ENCODE peak calls at places on chromosomes 5 and 9, in four cellular contexts. One of them, this sample, is unnamed.

GRCh38 chr9:101398335-101398929 is at the start of the genes MRPL50 and ZNF189:
- DNase-seq in PC-3: peak
- DNase-seq in OCI-LY7: peak
- DNase-seq in neural progenitor cell: peak
- DNase-seq in this sample: peak

GRCh38 chr9:96875460-96876142 is 21.3 kb upstream of the ZNF782 start:
- DNase-seq in PC-3: peak
- DNase-seq in neural progenitor cell: peak
- DNase-seq in OCI-LY7: peak
- DNase-seq in this sample: peak

GRCh38 chr9:134560206-134560605 is 81.4 kb upstream of the COL5A1 start:
- DNase-seq in neural progenitor cell: no peak
- DNase-seq in OCI-LY7: no peak
- DNase-seq in PC-3: no peak
- DNase-seq in this sample: no peak

GRCh38 chr9:34512131-34513078 is 10.4 kb downstream of the ENHO start:
- DNase-seq in PC-3: no peak
- DNase-seq in neural progenitor cell: no peak
- DNase-seq in OCI-LY7: no peak
- DNase-seq in this sample: no peak

GRCh38 chr5:170907758-170908157 is 45.9 kb downstream of the RANBP17 start:
- DNase-seq in OCI-LY7: no peak
- DNase-seq in PC-3: no peak
- DNase-seq in neural progenitor cell: no peak
- DNase-seq in this sample: peak

GRCh38 chr9:128494108-128494742 is 10.3 kb upstream of the GLE1 start:
- DNase-seq in OCI-LY7: no peak
- DNase-seq in neural progenitor cell: no peak
- DNase-seq in PC-3: no peak
- DNase-seq in this sample: no peak

GRCh38 chr5:2695200-2695891 is 56.1 kb downstream of the IRX2 start:
- DNase-seq in neural progenitor cell: no peak
- DNase-seq in OCI-LY7: no peak
- DNase-seq in PC-3: peak
- DNase-seq in this sample: peak

GRCh38 chr9:91833096-91833877 is 116.7 kb downstream of the ROR2 start:
- DNase-seq in OCI-LY7: no peak
- DNase-seq in PC-3: no peak
- DNase-seq in neural progenitor cell: no peak
- DNase-seq in this sample: no peak

GRCh38 chr5:55104036-55104767 is 1.8 kb downstream of the GZMA start:
- DNase-seq in PC-3: no peak
- DNase-seq in OCI-LY7: no peak
- DNase-seq in neural progenitor cell: peak
- DNase-seq in this sample: peak

GRCh38 chr5:79456890-79457583 is 56.9 kb downstream of the HOMER1 start:
- DNase-seq in PC-3: no peak
- DNase-seq in OCI-LY7: peak
- DNase-seq in neural progenitor cell: no peak
- DNase-seq in this sample: no peak

GRCh38 chr5:35761541-35761940 is 95.2 kb upstream of the IL7R start:
- DNase-seq in OCI-LY7: no peak
- DNase-seq in PC-3: no peak
- DNase-seq in neural progenitor cell: no peak
- DNase-seq in this sample: no peak

GRCh38 chr9:36237230-36237629 is 21.0 kb downstream of the GNE start:
- DNase-seq in OCI-LY7: no peak
- DNase-seq in PC-3: no peak
- DNase-seq in neural progenitor cell: no peak
- DNase-seq in this sample: no peak

GRCh38 chr9:136944094-136944518 is 432 bp downstream of the FBXW5 start:
- DNase-seq in PC-3: peak
- DNase-seq in neural progenitor cell: no peak
- DNase-seq in OCI-LY7: no peak
- DNase-seq in this sample: peak

GRCh38 chr9:68515304-68516017 is 25.2 kb downstream of the TMEM252 start:
- DNase-seq in neural progenitor cell: no peak
- DNase-seq in PC-3: peak
- DNase-seq in OCI-LY7: no peak
- DNase-seq in this sample: peak

GRCh38 chr5:34854459-34855174 is 15.7 kb downstream of the TTC23L start:
- DNase-seq in PC-3: peak
- DNase-seq in neural progenitor cell: peak
- DNase-seq in OCI-LY7: peak
- DNase-seq in this sample: peak

GRCh38 chr5:8396756-8397155 is 527.8 kb downstream of the MTRR start:
- DNase-seq in OCI-LY7: no peak
- DNase-seq in neural progenitor cell: no peak
- DNase-seq in PC-3: peak
- DNase-seq in this sample: peak

GRCh38 chr9:134373953-134374300 is 47.7 kb downstream of the RXRA start:
- DNase-seq in neural progenitor cell: no peak
- DNase-seq in PC-3: no peak
- DNase-seq in OCI-LY7: no peak
- DNase-seq in this sample: no peak

GRCh38 chr5:172188893-172189692 is 1.1 kb upstream of the STK10 start:
- DNase-seq in PC-3: no peak
- DNase-seq in neural progenitor cell: peak
- DNase-seq in OCI-LY7: no peak
- DNase-seq in this sample: no peak

GRCh38 chr9:96006296-96006890 is 130.9 kb downstream of the ERCC6L2 start:
- DNase-seq in OCI-LY7: no peak
- DNase-seq in neural progenitor cell: no peak
- DNase-seq in PC-3: no peak
- DNase-seq in this sample: no peak

GRCh38 chr5:73663860-73664240 is 37.9 kb downstream of the ARHGEF28 start:
- DNase-seq in OCI-LY7: no peak
- DNase-seq in neural progenitor cell: no peak
- DNase-seq in PC-3: no peak
- DNase-seq in this sample: no peak

GRCh38 chr5:60010328-60010727 is 116.8 kb upstream of the PDE4D start:
- DNase-seq in neural progenitor cell: no peak
- DNase-seq in PC-3: no peak
- DNase-seq in OCI-LY7: peak
- DNase-seq in this sample: no peak

GRCh38 chr5:3278643-3279042 is 317.0 kb upstream of the IRX1 start:
- DNase-seq in neural progenitor cell: no peak
- DNase-seq in OCI-LY7: no peak
- DNase-seq in PC-3: no peak
- DNase-seq in this sample: no peak

GRCh38 chr9:16192403-16193017 is 639.7 kb downstream of the CCDC171 start:
- DNase-seq in OCI-LY7: no peak
- DNase-seq in PC-3: peak
- DNase-seq in neural progenitor cell: no peak
- DNase-seq in this sample: peak

GRCh38 chr5:10486511-10487344 is 45.0 kb downstream of the ROPN1L start:
- DNase-seq in OCI-LY7: no peak
- DNase-seq in PC-3: no peak
- DNase-seq in neural progenitor cell: no peak
- DNase-seq in this sample: no peak

GRCh38 chr9:136827794-136828473 is 14.3 kb upstream of the AJM1 start:
- DNase-seq in PC-3: no peak
- DNase-seq in OCI-LY7: no peak
- DNase-seq in neural progenitor cell: no peak
- DNase-seq in this sample: no peak

GRCh38 chr9:70412678-70413426 is 1.6 kb downstream of the KLF9 start:
- DNase-seq in OCI-LY7: no peak
- DNase-seq in neural progenitor cell: peak
- DNase-seq in PC-3: peak
- DNase-seq in this sample: peak

GRCh38 chr9:86099695-86100364 is 472 bp upstream of the GOLM1 start:
- DNase-seq in PC-3: peak
- DNase-seq in OCI-LY7: no peak
- DNase-seq in neural progenitor cell: peak
- DNase-seq in this sample: peak

GRCh38 chr9:117704024-117704575 is at the start of gene TLR4:
- DNase-seq in OCI-LY7: peak
- DNase-seq in PC-3: peak
- DNase-seq in neural progenitor cell: peak
- DNase-seq in this sample: peak

GRCh38 chr5:120464627-120465280 is 654 bp downstream of the PRR16 start:
- DNase-seq in PC-3: peak
- DNase-seq in OCI-LY7: no peak
- DNase-seq in neural progenitor cell: peak
- DNase-seq in this sample: peak

GRCh38 chr9:78807286-78807685 is 510.4 kb downstream of the PSAT1 start:
- DNase-seq in PC-3: no peak
- DNase-seq in OCI-LY7: no peak
- DNase-seq in neural progenitor cell: no peak
- DNase-seq in this sample: no peak

GRCh38 chr5:86748538-86749105 is 130.9 kb downstream of the COX7C start:
- DNase-seq in neural progenitor cell: no peak
- DNase-seq in OCI-LY7: no peak
- DNase-seq in PC-3: peak
- DNase-seq in this sample: no peak

GRCh38 chr9:121286688-121286972 is 18.7 kb downstream of the GSN start:
- DNase-seq in neural progenitor cell: no peak
- DNase-seq in OCI-LY7: no peak
- DNase-seq in PC-3: no peak
- DNase-seq in this sample: no peak

GRCh38 chr5:94920570-94920969 is 302.1 kb downstream of the SLF1 start:
- DNase-seq in neural progenitor cell: no peak
- DNase-seq in OCI-LY7: no peak
- DNase-seq in PC-3: no peak
- DNase-seq in this sample: no peak

GRCh38 chr5:94911285-94911684 is 292.8 kb downstream of the SLF1 start:
- DNase-seq in PC-3: no peak
- DNase-seq in neural progenitor cell: no peak
- DNase-seq in OCI-LY7: no peak
- DNase-seq in this sample: no peak

DNA sequence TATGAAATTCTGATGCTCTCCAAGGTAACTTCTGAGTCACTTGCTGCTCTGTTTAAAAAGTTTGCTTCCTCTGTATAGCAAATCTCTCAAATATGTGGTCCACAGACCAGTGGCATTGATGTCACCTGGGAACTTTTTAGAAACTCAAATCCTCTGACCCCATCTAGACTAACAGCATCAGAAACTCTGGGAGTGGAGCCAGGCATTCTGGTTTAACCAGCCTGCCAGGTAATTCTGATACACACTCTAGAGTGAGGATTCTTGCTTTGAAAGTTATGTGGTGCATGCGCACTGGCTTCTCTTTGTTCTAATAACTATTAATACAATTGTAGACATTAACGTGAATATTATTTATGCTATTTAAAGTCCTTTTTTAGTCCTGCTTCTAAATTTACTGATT is 298.1 kb downstream of the SLF1 start:
- DNase-seq in PC-3: peak
- DNase-seq in OCI-LY7: no peak
- DNase-seq in neural progenitor cell: no peak
- DNase-seq in this sample: no peak
- TF ChIP-seq EZH2phosphoT487 in PC-3: no peak
- TF ChIP-seq EZH2phosphoT487 in OCI-LY7: no peak
- TF ChIP-seq EZH2phosphoT487 in neural progenitor cell: no peak
- TF ChIP-seq EZH2phosphoT487 in this sample: no peak

DNA sequence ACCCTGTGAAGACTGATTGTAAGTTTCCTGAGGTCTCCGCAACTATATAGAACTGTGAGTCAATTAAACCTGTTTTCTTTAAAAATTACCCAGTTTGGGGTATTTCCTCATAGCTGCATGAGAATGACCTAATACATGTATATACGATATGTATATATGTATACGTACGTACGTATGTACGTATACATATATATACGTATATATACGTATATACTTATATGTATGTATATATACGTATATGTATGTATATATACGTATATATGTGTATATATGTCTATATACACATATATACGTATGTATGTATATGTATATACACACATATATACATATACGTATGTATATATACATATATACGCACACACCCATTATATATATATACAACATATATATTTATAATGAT is 1153.0 kb upstream of the CDH18 start:
- DNase-seq in OCI-LY7: no peak
- DNase-seq in PC-3: no peak
- DNase-seq in neural progenitor cell: no peak
- DNase-seq in this sample: no peak
- H3K4me3 ChIP-seq in OCI-LY7: no peak
- H3K4me3 ChIP-seq in PC-3: no peak
- H3K4me3 ChIP-seq in neural progenitor cell: no peak
- H3K4me3 ChIP-seq in this sample: no peak

GRCh38 chr5:68505917-68506860 is 290.6 kb downstream of the PIK3R1 start:
- DNase-seq in OCI-LY7: no peak
- DNase-seq in neural progenitor cell: no peak
- DNase-seq in PC-3: peak
- DNase-seq in this sample: peak
- H2AFZ ChIP-seq in OCI-LY7: no peak
- H2AFZ ChIP-seq in neural progenitor cell: no peak
- H2AFZ ChIP-seq in PC-3: no peak
- H2AFZ ChIP-seq in this sample: no peak

GRCh38 chr5:177304392-177305119 is 957 bp downstream of the PRELID1 start:
- DNase-seq in OCI-LY7: peak
- DNase-seq in PC-3: peak
- DNase-seq in neural progenitor cell: no peak
- DNase-seq in this sample: peak
- TF ChIP-seq EZH2phosphoT487 in OCI-LY7: no peak
- TF ChIP-seq EZH2phosphoT487 in PC-3: no peak
- TF ChIP-seq EZH2phosphoT487 in neural progenitor cell: no peak
- TF ChIP-seq EZH2phosphoT487 in this sample: no peak

DNA sequence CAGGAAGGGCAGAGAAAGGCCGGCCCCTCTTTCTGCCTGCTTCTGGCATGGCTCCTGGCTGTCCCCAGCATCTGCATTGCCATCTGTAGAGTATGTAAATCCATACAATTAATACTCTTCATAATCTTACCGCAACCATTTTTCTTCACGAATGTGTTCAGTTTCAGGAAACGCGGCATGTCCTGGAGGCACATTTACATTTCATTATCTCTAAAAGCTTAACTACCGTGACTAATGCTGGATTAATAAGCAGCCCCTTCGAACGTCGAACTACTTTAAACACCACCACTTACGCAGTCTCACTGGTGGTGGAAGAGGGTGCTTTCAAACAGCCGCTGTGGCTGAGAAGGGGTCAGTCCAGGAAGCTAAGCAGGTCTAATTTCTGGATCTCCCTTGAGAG is 85.6 kb downstream of the C5orf15 start:
- DNase-seq in OCI-LY7: no peak
- DNase-seq in PC-3: no peak
- DNase-seq in neural progenitor cell: no peak
- DNase-seq in this sample: no peak
- H3K4me3 ChIP-seq in OCI-LY7: no peak
- H3K4me3 ChIP-seq in PC-3: no peak
- H3K4me3 ChIP-seq in neural progenitor cell: no peak
- H3K4me3 ChIP-seq in this sample: no peak

This sample was measured in GM23248.